ENCODE peak calls at places on chromosomes 4 and X, in eight cellular contexts. One of them, this sample, is unnamed.

GRCh38 chr4:105112274-105112673 is 34.4 kb upstream of the TET2 start:
- DNase-seq in CD8-positive, alpha-beta T cell: no peak
- DNase-seq in hepatocyte: no peak
- DNase-seq in CD8-positive, alpha-beta memory T cell: no peak
- DNase-seq in memory B cell: no peak
- DNase-seq in activated CD4-positive, alpha-beta T cell treated with anti-CD3 and anti-CD28 coated beads, Interleukin-2, amount 10 ng/mL, durations not matched to agents 7 days and 5 days: no peak
- DNase-seq in nucleus accumbens: no peak
- DNase-seq in T47D: no peak
- DNase-seq in this sample: no peak

GRCh38 chr4:183350317-183351071 is 28.3 kb upstream of the CLDN24 start:
- DNase-seq in CD8-positive, alpha-beta T cell: no peak
- DNase-seq in hepatocyte: no peak
- DNase-seq in CD8-positive, alpha-beta memory T cell: no peak
- DNase-seq in memory B cell: no peak
- DNase-seq in activated CD4-positive, alpha-beta T cell treated with anti-CD3 and anti-CD28 coated beads, Interleukin-2, amount 10 ng/mL, durations not matched to agents 7 days and 5 days: no peak
- DNase-seq in nucleus accumbens: no peak
- DNase-seq in T47D: no peak
- DNase-seq in this sample: no peak

GRCh38 chr4:152398060-152398459 is 137.8 kb downstream of the FBXW7 start:
- DNase-seq in CD8-positive, alpha-beta T cell: no peak
- DNase-seq in hepatocyte: peak
- DNase-seq in CD8-positive, alpha-beta memory T cell: no peak
- DNase-seq in memory B cell: no peak
- DNase-seq in activated CD4-positive, alpha-beta T cell treated with anti-CD3 and anti-CD28 coated beads, Interleukin-2, amount 10 ng/mL, durations not matched to agents 7 days and 5 days: no peak
- DNase-seq in nucleus accumbens: no peak
- DNase-seq in T47D: peak
- DNase-seq in this sample: no peak

GRCh38 chrX:41670108-41670507 is 18.7 kb upstream of the GPR34 start:
- DNase-seq in CD8-positive, alpha-beta T cell: no peak
- DNase-seq in hepatocyte: no peak
- DNase-seq in CD8-positive, alpha-beta memory T cell: no peak
- DNase-seq in memory B cell: no peak
- DNase-seq in activated CD4-positive, alpha-beta T cell treated with anti-CD3 and anti-CD28 coated beads, Interleukin-2, amount 10 ng/mL, durations not matched to agents 7 days and 5 days: no peak
- DNase-seq in nucleus accumbens: no peak
- DNase-seq in T47D: no peak
- DNase-seq in this sample: no peak

GRCh38 chrX:48786825-48787538 is 592 bp downstream of the GATA1 start:
- DNase-seq in CD8-positive, alpha-beta T cell: no peak
- DNase-seq in hepatocyte: no peak
- DNase-seq in CD8-positive, alpha-beta memory T cell: no peak
- DNase-seq in memory B cell: no peak
- DNase-seq in activated CD4-positive, alpha-beta T cell treated with anti-CD3 and anti-CD28 coated beads, Interleukin-2, amount 10 ng/mL, durations not matched to agents 7 days and 5 days: no peak
- DNase-seq in nucleus accumbens: no peak
- DNase-seq in T47D: no peak
- DNase-seq in this sample: no peak

GRCh38 chrX:133852837-133853236 is 132.6 kb downstream of the GPC3 start:
- DNase-seq in CD8-positive, alpha-beta T cell: no peak
- DNase-seq in hepatocyte: no peak
- DNase-seq in CD8-positive, alpha-beta memory T cell: no peak
- DNase-seq in memory B cell: no peak
- DNase-seq in activated CD4-positive, alpha-beta T cell treated with anti-CD3 and anti-CD28 coated beads, Interleukin-2, amount 10 ng/mL, durations not matched to agents 7 days and 5 days: no peak
- DNase-seq in nucleus accumbens: no peak
- DNase-seq in T47D: no peak
- DNase-seq in this sample: no peak

GRCh38 chr4:126223784-126224407 is 909.1 kb downstream of the FAT4 start:
- DNase-seq in CD8-positive, alpha-beta T cell: no peak
- DNase-seq in hepatocyte: peak
- DNase-seq in CD8-positive, alpha-beta memory T cell: no peak
- DNase-seq in memory B cell: no peak
- DNase-seq in activated CD4-positive, alpha-beta T cell treated with anti-CD3 and anti-CD28 coated beads, Interleukin-2, amount 10 ng/mL, durations not matched to agents 7 days and 5 days: no peak
- DNase-seq in nucleus accumbens: no peak
- DNase-seq in T47D: peak
- DNase-seq in this sample: no peak

GRCh38 chr4:148487181-148487580 is 45.0 kb upstream of the NR3C2 start:
- DNase-seq in CD8-positive, alpha-beta T cell: no peak
- DNase-seq in hepatocyte: no peak
- DNase-seq in CD8-positive, alpha-beta memory T cell: no peak
- DNase-seq in memory B cell: no peak
- DNase-seq in activated CD4-positive, alpha-beta T cell treated with anti-CD3 and anti-CD28 coated beads, Interleukin-2, amount 10 ng/mL, durations not matched to agents 7 days and 5 days: no peak
- DNase-seq in nucleus accumbens: no peak
- DNase-seq in T47D: no peak
- DNase-seq in this sample: no peak

GRCh38 chr4:86544313-86544966 is 49.7 kb upstream of the PTPN13 start:
- DNase-seq in CD8-positive, alpha-beta T cell: no peak
- DNase-seq in hepatocyte: no peak
- DNase-seq in CD8-positive, alpha-beta memory T cell: no peak
- DNase-seq in memory B cell: no peak
- DNase-seq in activated CD4-positive, alpha-beta T cell treated with anti-CD3 and anti-CD28 coated beads, Interleukin-2, amount 10 ng/mL, durations not matched to agents 7 days and 5 days: peak
- DNase-seq in nucleus accumbens: no peak
- DNase-seq in T47D: no peak
- DNase-seq in this sample: no peak

GRCh38 chr4:2935762-2936743 is 27.2 kb downstream of the NOP14 start:
- DNase-seq in CD8-positive, alpha-beta T cell: peak
- DNase-seq in hepatocyte: peak
- DNase-seq in CD8-positive, alpha-beta memory T cell: no peak
- DNase-seq in memory B cell: no peak
- DNase-seq in activated CD4-positive, alpha-beta T cell treated with anti-CD3 and anti-CD28 coated beads, Interleukin-2, amount 10 ng/mL, durations not matched to agents 7 days and 5 days: peak
- DNase-seq in nucleus accumbens: no peak
- DNase-seq in T47D: no peak
- DNase-seq in this sample: no peak

GRCh38 chrX:128975716-128976115 is 547.6 kb downstream of the SMARCA1 start:
- DNase-seq in CD8-positive, alpha-beta T cell: no peak
- DNase-seq in hepatocyte: peak
- DNase-seq in CD8-positive, alpha-beta memory T cell: no peak
- DNase-seq in memory B cell: no peak
- DNase-seq in activated CD4-positive, alpha-beta T cell treated with anti-CD3 and anti-CD28 coated beads, Interleukin-2, amount 10 ng/mL, durations not matched to agents 7 days and 5 days: peak
- DNase-seq in nucleus accumbens: no peak
- DNase-seq in T47D: peak
- DNase-seq in this sample: no peak

GRCh38 chrX:68821616-68822015 is 7.2 kb upstream of the EFNB1 start:
- DNase-seq in CD8-positive, alpha-beta T cell: no peak
- DNase-seq in hepatocyte: no peak
- DNase-seq in CD8-positive, alpha-beta memory T cell: no peak
- DNase-seq in memory B cell: no peak
- DNase-seq in activated CD4-positive, alpha-beta T cell treated with anti-CD3 and anti-CD28 coated beads, Interleukin-2, amount 10 ng/mL, durations not matched to agents 7 days and 5 days: no peak
- DNase-seq in nucleus accumbens: no peak
- DNase-seq in T47D: no peak
- DNase-seq in this sample: no peak

GRCh38 chr4:78293841-78294301 is 236.7 kb downstream of the FRAS1 start:
- DNase-seq in CD8-positive, alpha-beta T cell: no peak
- DNase-seq in hepatocyte: no peak
- DNase-seq in CD8-positive, alpha-beta memory T cell: no peak
- DNase-seq in memory B cell: no peak
- DNase-seq in activated CD4-positive, alpha-beta T cell treated with anti-CD3 and anti-CD28 coated beads, Interleukin-2, amount 10 ng/mL, durations not matched to agents 7 days and 5 days: no peak
- DNase-seq in nucleus accumbens: no peak
- DNase-seq in T47D: peak
- DNase-seq in this sample: no peak

GRCh38 chrX:13377537-13377936 is 57.7 kb upstream of the ATXN3L start:
- DNase-seq in CD8-positive, alpha-beta T cell: no peak
- DNase-seq in hepatocyte: peak
- DNase-seq in CD8-positive, alpha-beta memory T cell: no peak
- DNase-seq in memory B cell: no peak
- DNase-seq in activated CD4-positive, alpha-beta T cell treated with anti-CD3 and anti-CD28 coated beads, Interleukin-2, amount 10 ng/mL, durations not matched to agents 7 days and 5 days: no peak
- DNase-seq in nucleus accumbens: no peak
- DNase-seq in T47D: no peak
- DNase-seq in this sample: no peak

GRCh38 chr4:5051692-5052423 is 578 bp downstream of the STK32B start:
- DNase-seq in CD8-positive, alpha-beta T cell: no peak
- DNase-seq in hepatocyte: no peak
- DNase-seq in CD8-positive, alpha-beta memory T cell: no peak
- DNase-seq in memory B cell: no peak
- DNase-seq in activated CD4-positive, alpha-beta T cell treated with anti-CD3 and anti-CD28 coated beads, Interleukin-2, amount 10 ng/mL, durations not matched to agents 7 days and 5 days: no peak
- DNase-seq in nucleus accumbens: no peak
- DNase-seq in T47D: no peak
- DNase-seq in this sample: no peak

GRCh38 chrX:136528645-136529315 is 3.2 kb upstream of the VGLL1 start:
- DNase-seq in CD8-positive, alpha-beta T cell: no peak
- DNase-seq in hepatocyte: peak
- DNase-seq in CD8-positive, alpha-beta memory T cell: no peak
- DNase-seq in memory B cell: no peak
- DNase-seq in activated CD4-positive, alpha-beta T cell treated with anti-CD3 and anti-CD28 coated beads, Interleukin-2, amount 10 ng/mL, durations not matched to agents 7 days and 5 days: no peak
- DNase-seq in nucleus accumbens: no peak
- DNase-seq in T47D: peak
- DNase-seq in this sample: no peak

GRCh38 chr4:108787724-108788123 is 24.9 kb upstream of the ETNPPL start:
- DNase-seq in CD8-positive, alpha-beta T cell: no peak
- DNase-seq in hepatocyte: no peak
- DNase-seq in CD8-positive, alpha-beta memory T cell: no peak
- DNase-seq in memory B cell: no peak
- DNase-seq in activated CD4-positive, alpha-beta T cell treated with anti-CD3 and anti-CD28 coated beads, Interleukin-2, amount 10 ng/mL, durations not matched to agents 7 days and 5 days: no peak
- DNase-seq in nucleus accumbens: no peak
- DNase-seq in T47D: no peak
- DNase-seq in this sample: no peak

This sample was measured in HL-60.